ENCODE peak calls at places on chromosome 18, in four cellular contexts. K, M, H and U are unnamed samples.

GRCh38 chr18:79323471-79323870 is 72.3 kb upstream of the NFATC1 start:
- DNase-seq in K (no peak), M (no peak), H (no peak), U (no peak)

GRCh38 chr18:23337599-23338444 is 115.3 kb upstream of the RIOK3 start:
- DNase-seq in K (no peak), M (no peak), H (no peak), U (no peak)

GRCh38 chr18:4847066-4847465 is 350.0 kb downstream of the AKAIN1 start:
- DNase-seq in K (no peak), M (no peak), H (no peak), U (no peak)

GRCh38 chr18:58189008-58189407 is 145.0 kb downstream of the NEDD4L start:
- DNase-seq in K (no peak), M (no peak), H (no peak), U (no peak)

GRCh38 chr18:48017625-48018024 is 87.2 kb upstream of the SMAD2 start:
- DNase-seq in K (no peak), M (no peak), H (no peak), U (no peak)

GRCh38 chr18:49597152-49597551 is 35.3 kb downstream of the LIPG start:
- DNase-seq in K (no peak), M (no peak), H (no peak), U (no peak)

GRCh38 chr18:47795448-47795843 is 135.0 kb downstream of the SMAD2 start:
- DNase-seq in K (no peak), M (no peak), H (no peak), U (no peak)

GRCh38 chr18:76405761-76406356 is 89.2 kb downstream of the ZNF516 start:
- DNase-seq in K (peak; percentile 70), M (peak; percentile 79), H (no peak), U (no peak)

GRCh38 chr18:52334896-52335295 is 5.1 kb upstream of the DCC start:
- DNase-seq in K (no peak), M (no peak), H (no peak), U (no peak)

GRCh38 chr18:13813271-13813849 is 10.6 kb upstream of the MC5R start:
- DNase-seq in K (peak; percentile 50), M (peak; percentile 60), H (peak; percentile 23), U (peak; percentile 56)

GRCh38 chr18:79962311-79962710 is 2.1 kb upstream of the HSBP1L1 start:
- DNase-seq in K (no peak), M (no peak), H (no peak), U (no peak)

GRCh38 chr18:43893001-43893637 is 615.8 kb upstream of the SYT4 start:
- DNase-seq in K (no peak), M (no peak), H (no peak), U (no peak)

GRCh38 chr18:61820842-61821241 is 72.0 kb downstream of the RNF152 start:
- DNase-seq in K (no peak), M (no peak), H (no peak), U (no peak)

GRCh38 chr18:40413160-40413559 is 1541.9 kb upstream of the PIK3C3 start:
- DNase-seq in K (no peak), M (no peak), H (no peak), U (no peak)

GRCh38 chr18:68564961-68565360 is 149.9 kb downstream of the TMX3 start:
- DNase-seq in K (no peak), M (no peak), H (no peak), U (no peak)

GRCh38 chr18:10054366-10054765 is 140.6 kb downstream of the VAPA start:
- DNase-seq in K (no peak), M (no peak), H (no peak), U (no peak)

GRCh38 chr18:26549103-26549485 is 741 bp upstream of the KCTD1 start:
- DNase-seq in K (peak; percentile 61), M (peak; percentile 70), H (no peak), U (no peak)

GRCh38 chr18:45222200-45222599 is 393.1 kb upstream of the SLC14A2 start:
- DNase-seq in K (no peak), M (no peak), H (no peak), U (no peak)

GRCh38 chr18:62717059-62717849 is 1.9 kb downstream of the PHLPP1 start:
- DNase-seq in K (peak; percentile 65), M (no peak), H (no peak), U (peak; percentile 77)

GRCh38 chr18:10715791-10716190 is 190.0 kb downstream of the NAPG start:
- DNase-seq in K (no peak), M (no peak), H (no peak), U (no peak)

GRCh38 chr18:2964349-2965010 is 48.5 kb downstream of the LPIN2 start:
- DNase-seq in K (no peak), M (no peak), H (no peak), U (no peak)

GRCh38 chr18:28062446-28062845 is 114.5 kb downstream of the CDH2 start:
- DNase-seq in K (no peak), M (no peak), H (no peak), U (no peak)

GRCh38 chr18:41731887-41732286 is 223.1 kb upstream of the PIK3C3 start:
- DNase-seq in K (no peak), M (no peak), H (no peak), U (no peak)

GRCh38 chr18:75204978-75205759 is 3.8 kb downstream of the PTGR3 start:
- DNase-seq in K (no peak), M (peak; percentile 70), H (no peak), U (no peak)

GRCh38 chr18:58496231-58496630 is 132.7 kb downstream of the ALPK2 start:
- DNase-seq in K (no peak), M (no peak), H (no peak), U (no peak)

GRCh38 chr18:37335337-37335736 is 230.3 kb downstream of the CELF4 start:
- DNase-seq in K (no peak), M (no peak), H (no peak), U (no peak)

GRCh38 chr18:35641916-35642315 is 60.4 kb downstream of the GALNT1 start:
- DNase-seq in K (no peak), M (no peak), H (no peak), U (no peak)
- H3K9me3 ChIP-seq in K (no peaks in the 10 kb centered on the region), M (no peaks in the 10 kb centered on the region), H (no peaks in the 10 kb centered on the region), U (no peaks in the 10 kb centered on the region)

GRCh38 chr18:78133729-78134128 is 845.9 kb upstream of the SALL3 start:
- DNase-seq in K (no peak), M (no peak), H (no peak), U (no peak)
- H3K9me3 ChIP-seq in K (no peaks in the 10 kb centered on the region), M (no peaks in the 10 kb centered on the region), H (no peaks in the 10 kb centered on the region), U (no peaks in the 10 kb centered on the region)

GRCh38 chr18:74173434-74173750 is 25.1 kb downstream of the TIMM21 start:
- DNase-seq in K (no peak), M (peak; percentile 56), H (no peak), U (no peak)
- H3K9me3 ChIP-seq in K (no peaks in the 10 kb centered on the region), M (no peaks in the 10 kb centered on the region), H (no peaks in the 10 kb centered on the region), U (no peaks in the 10 kb centered on the region)

GRCh38 chr18:56086786-56087185 is 498.8 kb upstream of the TCF4 start:
- DNase-seq in K (no peak), M (no peak), H (no peak), U (no peak)
- H3K9me3 ChIP-seq in K (no peaks in the 10 kb centered on the region), M (no peaks in the 10 kb centered on the region), H (no peaks in the 10 kb centered on the region), U (no peaks in the 10 kb centered on the region)

GRCh38 chr18:12552884-12553242 is 105.0 kb downstream of the SPIRE1 start:
- DNase-seq in K (no peak), M (no peak), H (no peak), U (no peak)
- H3K9me3 ChIP-seq in K (no peaks in the 10 kb centered on the region), M (no peaks in the 10 kb centered on the region), H (peaks cover 5% of the 10 kb centered on the region), U (no peaks in the 10 kb centered on the region)

DNA sequence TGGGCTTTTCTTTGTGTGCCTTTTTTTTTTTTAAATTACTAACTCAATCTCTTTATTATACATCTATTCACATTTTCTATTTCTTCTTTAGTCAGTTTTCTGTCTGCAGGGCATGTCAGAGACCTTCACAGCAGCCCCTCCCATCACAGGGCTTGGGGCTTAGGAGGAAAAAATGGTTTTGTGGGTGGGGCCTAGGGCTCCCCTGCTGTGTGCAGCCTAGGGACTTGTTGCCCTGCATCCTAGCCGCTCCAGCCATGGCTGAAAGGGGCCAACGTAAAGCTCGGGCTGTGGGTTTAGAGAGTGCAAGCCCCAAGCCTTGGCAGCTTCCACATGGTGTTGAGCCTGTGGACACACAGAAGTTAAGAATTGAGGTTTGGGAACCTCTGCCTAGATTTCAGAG is 13.8 kb downstream of the ZSCAN30 start:
- DNase-seq in K (no peak), M (no peak), H (no peak), U (no peak)
- H3K9me3 ChIP-seq in K (no peaks in the 10 kb centered on the region), M (no peaks in the 10 kb centered on the region), H (no peaks in the 10 kb centered on the region), U (peaks cover 13% of the 10 kb centered on the region)